ENCODE peak calls at places on chromosome 20, in four cellular contexts. A is naive thymus-derived CD4-positive, alpha-beta T cell; Y is B cell; I is fibroblast of mammary gland. S is an unnamed sample.

GRCh38 chr20:6590891-6591679 is 176.4 kb upstream of the BMP2 start:
- DNase-seq in I (peak), Y (no peak), A (no peak), S (peak)

GRCh38 chr20:32465092-32465900 is 107.2 kb downstream of the ASXL1 start:
- DNase-seq in A (no peak), Y (no peak), I (peak), S (peak)

GRCh38 chr20:44288252-44288651 is 22.8 kb downstream of the FITM2 start:
- DNase-seq in A (no peak), I (no peak), Y (no peak), S (no peak)

GRCh38 chr20:36550797-36551299 is 9.5 kb downstream of the MYL9 start:
- DNase-seq in A (no peak), I (no peak), Y (no peak), S (no peak)

GRCh38 chr20:7728373-7728772 is 211.9 kb downstream of the HAO1 start:
- DNase-seq in I (peak), A (no peak), Y (no peak), S (peak)

GRCh38 chr20:20005381-20005780 is 11.8 kb upstream of the NAA20 start:
- DNase-seq in Y (no peak), A (no peak), I (no peak), S (no peak)

GRCh38 chr20:36408219-36408618 is 102.1 kb downstream of the DLGAP4 start:
- DNase-seq in I (peak), Y (no peak), A (no peak), S (peak)

GRCh38 chr20:41650221-41650948 is 32.2 kb upstream of the CHD6 start:
- DNase-seq in A (no peak), I (no peak), Y (no peak), S (no peak)

GRCh38 chr20:40749985-40750506 is 61.0 kb upstream of the MAFB start:
- DNase-seq in Y (no peak), I (peak), A (no peak), S (no peak)

GRCh38 chr20:62426678-62427077 is 661 bp downstream of the RBBP8NL start:
- DNase-seq in I (no peak), Y (no peak), A (no peak), S (no peak)

GRCh38 chr20:51584737-51585136 is 42.2 kb upstream of the NFATC2 start:
- DNase-seq in Y (no peak), I (no peak), A (no peak), S (no peak)

GRCh38 chr20:59349277-59349676 is 48.9 kb downstream of the EDN3 start:
- DNase-seq in A (no peak), Y (no peak), I (no peak), S (no peak)

S was measured in HCEC 1CT.